ENCODE peak calls at places on chromosome 14, in eight cellular contexts. One of them, this sample, is unnamed.

GRCh38 chr14:70955543-70956480 is 48.6 kb downstream of the PCNX1 start:
- DNase-seq in AG04449: no peak
- DNase-seq in CD8-positive, alpha-beta T cell: peak
- DNase-seq in GM10248: peak
- DNase-seq in endothelial cell: no peak
- DNase-seq in KBM-7: peak
- DNase-seq in T-helper 9 cell: peak
- DNase-seq in iPS-NIHi11: no peak
- DNase-seq in this sample: peak

GRCh38 chr14:100875861-100876590 is 27.5 kb downstream of the RTL1 start:
- DNase-seq in AG04449: no peak
- DNase-seq in CD8-positive, alpha-beta T cell: no peak
- DNase-seq in GM10248: no peak
- DNase-seq in endothelial cell: no peak
- DNase-seq in KBM-7: no peak
- DNase-seq in T-helper 9 cell: no peak
- DNase-seq in iPS-NIHi11: no peak
- DNase-seq in this sample: no peak

GRCh38 chr14:105475916-105476845 is 1.6 kb downstream of the CRIP2 start:
- DNase-seq in AG04449: no peak
- DNase-seq in CD8-positive, alpha-beta T cell: no peak
- DNase-seq in GM10248: no peak
- DNase-seq in endothelial cell: peak
- DNase-seq in KBM-7: no peak
- DNase-seq in T-helper 9 cell: no peak
- DNase-seq in iPS-NIHi11: no peak
- DNase-seq in this sample: no peak

GRCh38 chr14:66288511-66288910 is 197.7 kb upstream of the CCDC196 start:
- DNase-seq in AG04449: no peak
- DNase-seq in CD8-positive, alpha-beta T cell: no peak
- DNase-seq in GM10248: no peak
- DNase-seq in endothelial cell: no peak
- DNase-seq in KBM-7: no peak
- DNase-seq in T-helper 9 cell: no peak
- DNase-seq in iPS-NIHi11: no peak
- DNase-seq in this sample: no peak

GRCh38 chr14:20712900-20713299 is 24.3 kb downstream of the ANG start:
- DNase-seq in AG04449: no peak
- DNase-seq in CD8-positive, alpha-beta T cell: no peak
- DNase-seq in GM10248: no peak
- DNase-seq in endothelial cell: no peak
- DNase-seq in KBM-7: no peak
- DNase-seq in T-helper 9 cell: no peak
- DNase-seq in iPS-NIHi11: no peak
- DNase-seq in this sample: no peak

GRCh38 chr14:72948481-72949138 is 22.3 kb downstream of the DCAF4 start:
- DNase-seq in AG04449: no peak
- DNase-seq in CD8-positive, alpha-beta T cell: peak
- DNase-seq in GM10248: peak
- DNase-seq in endothelial cell: peak
- DNase-seq in KBM-7: peak
- DNase-seq in T-helper 9 cell: peak
- DNase-seq in iPS-NIHi11: peak
- DNase-seq in this sample: peak

GRCh38 chr14:22653012-22653621 is 9.0 kb upstream of the OR6J1 start:
- DNase-seq in AG04449: no peak
- DNase-seq in CD8-positive, alpha-beta T cell: peak
- DNase-seq in GM10248: peak
- DNase-seq in endothelial cell: peak
- DNase-seq in KBM-7: peak
- DNase-seq in T-helper 9 cell: peak
- DNase-seq in iPS-NIHi11: peak
- DNase-seq in this sample: peak

GRCh38 chr14:71142375-71143038 is 235.2 kb downstream of the PCNX1 start:
- DNase-seq in AG04449: peak
- DNase-seq in CD8-positive, alpha-beta T cell: no peak
- DNase-seq in GM10248: peak
- DNase-seq in endothelial cell: no peak
- DNase-seq in KBM-7: peak
- DNase-seq in T-helper 9 cell: no peak
- DNase-seq in iPS-NIHi11: no peak
- DNase-seq in this sample: no peak

GRCh38 chr14:68574906-68575305 is 218.0 kb downstream of the ZFP36L1 start:
- DNase-seq in AG04449: no peak
- DNase-seq in CD8-positive, alpha-beta T cell: no peak
- DNase-seq in GM10248: no peak
- DNase-seq in endothelial cell: no peak
- DNase-seq in KBM-7: no peak
- DNase-seq in T-helper 9 cell: no peak
- DNase-seq in iPS-NIHi11: no peak
- DNase-seq in this sample: no peak

GRCh38 chr14:20706657-20707355 is 18.2 kb downstream of the ANG start:
- DNase-seq in AG04449: no peak
- DNase-seq in CD8-positive, alpha-beta T cell: no peak
- DNase-seq in GM10248: no peak
- DNase-seq in endothelial cell: no peak
- DNase-seq in KBM-7: no peak
- DNase-seq in T-helper 9 cell: no peak
- DNase-seq in iPS-NIHi11: peak
- DNase-seq in this sample: no peak

GRCh38 chr14:52473557-52473956 is 78.7 kb downstream of the TXNDC16 start:
- DNase-seq in AG04449: no peak
- DNase-seq in CD8-positive, alpha-beta T cell: no peak
- DNase-seq in GM10248: peak
- DNase-seq in endothelial cell: no peak
- DNase-seq in KBM-7: peak
- DNase-seq in T-helper 9 cell: no peak
- DNase-seq in iPS-NIHi11: no peak
- DNase-seq in this sample: no peak

GRCh38 chr14:98731701-98732100 is 540.3 kb downstream of the BCL11B start:
- DNase-seq in AG04449: no peak
- DNase-seq in CD8-positive, alpha-beta T cell: no peak
- DNase-seq in GM10248: no peak
- DNase-seq in endothelial cell: no peak
- DNase-seq in KBM-7: no peak
- DNase-seq in T-helper 9 cell: no peak
- DNase-seq in iPS-NIHi11: no peak
- DNase-seq in this sample: no peak

GRCh38 chr14:98466807-98467206 is 805.2 kb downstream of the BCL11B start:
- DNase-seq in AG04449: no peak
- DNase-seq in CD8-positive, alpha-beta T cell: no peak
- DNase-seq in GM10248: no peak
- DNase-seq in endothelial cell: no peak
- DNase-seq in KBM-7: no peak
- DNase-seq in T-helper 9 cell: no peak
- DNase-seq in iPS-NIHi11: no peak
- DNase-seq in this sample: no peak

GRCh38 chr14:28240909-28241308 is 525.7 kb upstream of the FOXG1 start:
- DNase-seq in AG04449: no peak
- DNase-seq in CD8-positive, alpha-beta T cell: no peak
- DNase-seq in GM10248: no peak
- DNase-seq in endothelial cell: no peak
- DNase-seq in KBM-7: no peak
- DNase-seq in T-helper 9 cell: no peak
- DNase-seq in iPS-NIHi11: no peak
- DNase-seq in this sample: no peak